ENCODE peak calls at places on chromosomes 13 and 19, in six cellular contexts. J is NCI-H345; I is pancreas; N is stimulated activated CD8-positive, alpha-beta memory T cell treated with anti-CD3 and anti-CD28 coated beads, Interleukin-7, amount 100 ng/mL, for 1 hour; Y is osteocyte; D is NCI-H1092. C is an unnamed sample.

GRCh38 chr19:6319376-6319775 is 14.0 kb downstream of the ACER1 start:
- DNase-seq in J (no peak), I (no peak), N (no peak), Y (no peak), D (no peak), C (no peak)

GRCh38 chr13:42652642-42653415 is 78.9 kb downstream of the TNFSF11 start:
- DNase-seq in J (no peak), I (no peak), N (no peak), Y (no peak), D (no peak), C (no peak)

GRCh38 chr13:43830481-43830873 is 43.7 kb upstream of the ENOX1 start:
- DNase-seq in J (no peak), I (no peak), N (no peak), Y (no peak), D (no peak), C (no peak)

GRCh38 chr13:73765651-73766384 is 368.4 kb downstream of the KLF12 start:
- DNase-seq in J (peak), I (peak), N (peak), Y (peak), D (peak), C (peak)

GRCh38 chr19:41541990-41542584 is 33.9 kb upstream of the CEACAM21 start:
- DNase-seq in J (no peak), I (no peak), N (peak), Y (no peak), D (peak), C (peak)

GRCh38 chr19:21335721-21336120 is 6.5 kb upstream of the ZNF708 start:
- DNase-seq in J (no peak), I (no peak), N (no peak), Y (no peak), D (no peak), C (no peak)

GRCh38 chr13:114110091-114110829 is 22.2 kb downstream of the RASA3 start:
- DNase-seq in J (peak), I (peak), N (peak), Y (no peak), D (peak), C (no peak)

GRCh38 chr19:9934132-9934950 is 2.0 kb downstream of the OLFM2 start:
- DNase-seq in J (peak), I (peak), N (peak), Y (peak), D (peak), C (peak)

GRCh38 chr19:38910488-38910887 is 1.5 kb downstream of the CCER2 start:
- DNase-seq in J (no peak), I (no peak), N (no peak), Y (no peak), D (no peak), C (no peak)

GRCh38 chr19:13557756-13558398 is 51.6 kb upstream of the CACNA1A start:
- DNase-seq in J (peak), I (no peak), N (no peak), Y (no peak), D (no peak), C (no peak)

GRCh38 chr19:632228-633067 is 889 bp downstream of the POLRMT start:
- DNase-seq in J (no peak), I (no peak), N (no peak), Y (no peak), D (no peak), C (no peak)

GRCh38 chr13:98274921-98275487 is 97.9 kb upstream of the RNF113B start:
- DNase-seq in J (no peak), I (no peak), N (no peak), Y (no peak), D (no peak), C (no peak)

GRCh38 chr19:43731854-43732253 is 16.0 kb downstream of the IRGC start:
- DNase-seq in J (no peak), I (no peak), N (no peak), Y (no peak), D (no peak), C (no peak)

GRCh38 chr19:6472713-6473112 is 8.6 kb downstream of the CRB3 start:
- DNase-seq in J (no peak), I (no peak), N (no peak), Y (no peak), D (no peak), C (no peak)

GRCh38 chr19:33613601-33614000 is 8.2 kb upstream of the CHST8 start:
- DNase-seq in J (no peak), I (no peak), N (no peak), Y (no peak), D (no peak), C (no peak)

GRCh38 chr13:50222569-50223332 is 207.5 kb downstream of the KCNRG start:
- DNase-seq in J (no peak), I (peak), N (no peak), Y (no peak), D (peak), C (no peak)

GRCh38 chr13:113401452-113402415 is 37.8 kb upstream of the GRTP1 start:
- DNase-seq in J (no peak), I (no peak), N (no peak), Y (no peak), D (no peak), C (no peak)

GRCh38 chr19:2434267-2434666 is 6.9 kb upstream of the TIMM13 start:
- DNase-seq in J (no peak), I (peak), N (no peak), Y (no peak), D (no peak), C (no peak)

GRCh38 chr19:50432221-50432626 is 468 bp upstream of the MYBPC2 start:
- DNase-seq in J (no peak), I (no peak), N (no peak), Y (no peak), D (no peak), C (no peak)

GRCh38 chr13:113584205-113584869 is at the start of gene TFDP1:
- DNase-seq in J (peak), I (peak), N (peak), Y (peak), D (peak), C (no peak)

GRCh38 chr19:52214241-52214640 is 24.4 kb downstream of the PPP2R1A start:
- DNase-seq in J (no peak), I (no peak), N (no peak), Y (no peak), D (no peak), C (no peak)

GRCh38 chr19:21321996-21322395 is 7.2 kb downstream of the ZNF708 start:
- DNase-seq in J (no peak), I (no peak), N (no peak), Y (no peak), D (no peak), C (no peak)

GRCh38 chr19:6501740-6502648 is at the start of gene TUBB4A:
- DNase-seq in J (no peak), I (peak), N (no peak), Y (no peak), D (no peak), C (no peak)

GRCh38 chr13:113446488-113446854 is 6.8 kb downstream of the ADPRHL1 start:
- DNase-seq in J (no peak), I (no peak), N (no peak), Y (no peak), D (no peak), C (no peak)

GRCh38 chr13:98576215-98576945 is 527 bp downstream of the STK24 start:
- DNase-seq in J (peak), I (peak), N (no peak), Y (no peak), D (peak), C (no peak)

GRCh38 chr19:16070366-16070990 is 5.8 kb upstream of the TPM4 start:
- DNase-seq in J (no peak), I (no peak), N (peak), Y (no peak), D (no peak), C (peak)

GRCh38 chr13:110507678-110508381 is 53.7 kb downstream of the RAB20 start:
- DNase-seq in J (no peak), I (peak), N (no peak), Y (no peak), D (no peak), C (no peak)

GRCh38 chr19:4425531-4425930 is 23.1 kb downstream of the CHAF1A start:
- DNase-seq in J (no peak), I (no peak), N (no peak), Y (no peak), D (no peak), C (no peak)

GRCh38 chr13:80906860-80907259 is 565.9 kb upstream of the SPRY2 start:
- DNase-seq in J (no peak), I (no peak), N (no peak), Y (no peak), D (no peak), C (no peak)

GRCh38 chr13:50636007-50636704 is 207.3 kb downstream of the DLEU7 start:
- DNase-seq in J (no peak), I (no peak), N (no peak), Y (no peak), D (no peak), C (no peak)

GRCh38 chr19:2270572-2271515 is 11.1 kb downstream of the PEAK3 start:
- DNase-seq in J (peak), I (peak), N (no peak), Y (peak), D (no peak), C (peak)

GRCh38 chr13:109790951-109791605 is 4.7 kb upstream of the IRS2 start:
- DNase-seq in J (peak), I (no peak), N (no peak), Y (no peak), D (peak), C (no peak)

GRCh38 chr19:15456871-15457700 is 7.3 kb downstream of the RASAL3 start:
- DNase-seq in J (peak), I (no peak), N (no peak), Y (no peak), D (no peak), C (no peak)

C was measured in activated CD8-positive, alpha-beta memory T cell treated with anti-CD3 and anti-CD28 coated beads for 4 hours.